ENCODE peak calls at places on chromosomes 4 and X, in five cellular contexts. O is esophagus squamous epithelium, Z is breast epithelium, V is HepG2, Q is H1. S is an unnamed sample.

GRCh38 chr4:15718465-15718864 is 15.6 kb downstream of the BST1 start:
- DNase-seq in O (no peak), Q (no peak), Z (no peak), V (no peak), S (no peak)

GRCh38 chr4:154877110-154877760 is 96.2 kb downstream of the RBM46 start:
- DNase-seq in O (no peak), Q (no peak), V (peak), Z (no peak), S (no peak)

GRCh38 chrX:151030845-151031244 is 47.7 kb downstream of the HMGB3 start:
- DNase-seq in Q (no peak), V (no peak), Z (no peak), O (no peak), S (no peak)

GRCh38 chr4:11635336-11635735 is 206.6 kb upstream of the HS3ST1 start:
- DNase-seq in O (no peak), Q (no peak), V (no peak), Z (no peak), S (no peak)

GRCh38 chr4:139509727-139510410 is 46.1 kb downstream of the SETD7 start:
- DNase-seq in Z (no peak), V (peak), O (no peak), Q (no peak), S (no peak)

GRCh38 chr4:150973626-150974250 is 41.3 kb downstream of the LRBA start:
- DNase-seq in V (peak), O (no peak), Z (no peak), Q (no peak), S (no peak)

GRCh38 chr4:23822181-23822580 is 67.7 kb downstream of the PPARGC1A start:
- DNase-seq in V (no peak), O (no peak), Z (no peak), Q (no peak), S (no peak)

GRCh38 chr4:105139646-105140045 is 7.0 kb upstream of the TET2 start:
- DNase-seq in V (no peak), Q (no peak), Z (no peak), O (no peak), S (no peak)

GRCh38 chr4:109676886-109677285 is 26.4 kb downstream of the CASP6 start:
- DNase-seq in V (no peak), O (no peak), Q (no peak), Z (no peak), S (no peak)

GRCh38 chrX:1903380-1903935 is 288.6 kb downstream of the ASMT start:
- DNase-seq in Z (no peak), O (no peak), V (peak), Q (no peak), S (no peak)

GRCh38 chrX:23389196-23389792 is 54.6 kb downstream of the PTCHD1 start:
- DNase-seq in O (no peak), V (no peak), Q (no peak), Z (no peak), S (no peak)

GRCh38 chr4:2084316-2084715 is 25.2 kb downstream of the NAT8L start:
- DNase-seq in V (no peak), O (no peak), Z (no peak), Q (no peak), S (no peak)

GRCh38 chrX:155148724-155149537 is 67.3 kb upstream of the VBP1 start:
- DNase-seq in Q (no peak), O (no peak), Z (no peak), V (peak), S (no peak)

GRCh38 chrX:17375631-17376380 is 806 bp downstream of the NHS start:
- DNase-seq in O (no peak), Z (no peak), Q (no peak), V (no peak), S (no peak)

GRCh38 chrX:120207009-120207610 is 43.5 kb upstream of the ZBTB33 start:
- DNase-seq in Q (no peak), V (no peak), Z (no peak), O (no peak), S (peak)

GRCh38 chrX:110015915-110016314 is 13.0 kb downstream of the TMEM164 start:
- DNase-seq in Q (no peak), Z (no peak), O (no peak), V (no peak), S (no peak)

DNA sequence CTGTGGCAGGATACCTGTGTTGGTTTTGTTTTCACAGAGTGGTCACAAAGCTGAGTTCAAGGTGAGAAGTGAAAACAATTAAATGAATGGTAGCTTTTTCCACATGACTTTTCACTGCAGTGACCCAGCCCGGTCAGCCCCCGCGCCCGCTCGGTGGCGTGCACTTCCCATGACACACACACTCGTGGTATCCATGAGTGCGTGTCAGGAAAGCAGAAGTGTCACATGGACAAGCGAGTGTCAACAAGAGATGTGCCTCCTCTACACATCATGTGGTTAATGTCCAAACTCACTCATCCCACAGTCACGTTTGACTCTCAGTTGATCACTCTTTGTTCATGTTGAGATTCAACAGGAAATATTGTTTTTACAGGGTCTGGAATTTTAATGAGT is 112.3 kb upstream of the ENPP6 start:
- DNase-seq in Q (no peak), V (no peak), O (peak), Z (peak), S (no peak)
- TF ChIP-seq POLR2A in Q (no peak), V (no peak), O (no peak), Z (no peak), S (no peak)

GRCh38 chrX:83469551-83469950 is 38.5 kb upstream of the POU3F4 start:
- DNase-seq in Z (no peak), V (peak), Q (no peak), O (no peak), S (no peak)
- TF ChIP-seq CTCF in Z (no peak), V (peak), Q (peak), O (no peak), S (no peak)

GRCh38 chr4:72194046-72194445 is 162.2 kb downstream of the NPFFR2 start:
- DNase-seq in V (no peak), Q (no peak), Z (no peak), O (no peak), S (no peak)
- TF ChIP-seq POLR2A in V (no peak), Q (no peak), Z (no peak), O (no peak), S (no peak)

DNA sequence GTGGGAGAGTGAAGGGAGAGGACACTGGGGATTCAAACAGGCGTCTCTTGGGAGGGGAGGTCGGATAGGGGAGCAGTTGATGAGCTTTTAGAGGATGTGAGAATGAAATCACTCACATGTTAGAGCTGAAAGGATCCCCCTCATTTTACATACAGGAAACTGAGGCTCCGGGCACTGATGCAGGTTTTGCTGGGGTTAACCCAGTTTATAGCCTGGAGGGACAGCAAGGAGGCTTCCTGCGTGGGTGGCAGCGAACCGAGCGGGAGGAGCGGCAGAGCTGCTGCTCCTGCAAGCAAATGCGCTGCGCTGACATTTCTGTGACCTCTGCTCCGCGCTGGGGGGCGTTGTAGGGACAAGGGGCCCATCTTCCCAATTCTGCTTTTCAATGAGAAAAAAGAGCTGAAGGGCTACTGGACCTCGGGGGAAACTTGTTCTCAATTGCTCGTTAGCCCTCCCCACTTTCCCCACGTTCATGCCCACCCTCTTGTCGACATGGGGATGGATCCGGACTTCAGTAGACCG is 1.1 kb upstream of the NEUROG2 start:
- DNase-seq in Q (no peak), V (no peak), O (no peak), Z (no peak), S (no peak)
- TF ChIP-seq CTCF in Q (peak), V (no peak), O (no peak), Z (no peak), S (no peak)

DNA sequence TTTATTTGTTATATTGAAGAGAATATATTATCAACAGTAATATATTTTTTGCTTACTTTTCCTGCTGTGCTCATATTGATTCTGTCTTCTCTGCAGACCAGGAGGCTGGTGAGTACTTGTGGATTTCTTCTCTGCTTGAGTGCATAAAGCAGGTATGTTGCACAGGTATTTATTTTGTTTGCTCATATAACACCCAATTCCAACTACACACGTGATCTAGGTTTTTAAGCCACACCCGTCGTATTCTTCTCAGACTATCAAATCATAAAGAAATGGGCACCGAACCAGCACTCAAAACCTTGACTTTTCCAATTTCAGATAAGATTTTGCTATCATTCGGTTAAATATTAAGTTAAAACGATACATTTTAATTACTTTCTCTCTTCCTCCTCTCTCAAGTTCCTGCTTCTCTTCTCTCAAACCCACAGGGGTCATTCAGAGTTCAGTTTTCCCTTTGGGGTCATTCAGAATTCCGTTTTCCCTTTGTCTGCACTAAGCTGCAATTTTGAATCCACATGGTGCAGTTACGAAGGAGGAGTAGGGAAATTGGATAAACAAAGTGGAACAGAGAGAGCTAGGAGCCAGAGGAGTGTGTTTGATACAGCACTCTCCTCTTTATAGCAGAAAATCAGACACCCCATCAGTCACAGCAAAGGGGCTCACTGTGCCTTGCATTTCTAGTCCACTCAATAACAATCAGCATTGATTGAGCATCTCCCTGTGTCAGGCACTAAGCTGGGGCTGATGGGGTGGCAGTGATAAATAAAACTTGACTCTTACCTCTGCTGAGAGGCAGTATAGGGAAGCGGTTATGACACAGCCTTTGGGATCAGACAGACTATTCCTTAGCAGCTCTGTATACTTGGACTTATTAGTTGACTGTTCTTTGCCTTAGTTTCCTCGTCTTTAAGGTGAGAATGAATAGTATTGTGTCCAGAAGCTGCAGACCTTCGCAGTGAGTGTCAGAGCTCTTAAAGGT is at the start of gene ADH1C:
- DNase-seq in Q (no peak), Z (no peak), O (no peak), V (no peak), S (no peak)
- TF ChIP-seq POLR2A in Q (no peak), Z (no peak), O (no peak), V (no peak), S (no peak)

DNA sequence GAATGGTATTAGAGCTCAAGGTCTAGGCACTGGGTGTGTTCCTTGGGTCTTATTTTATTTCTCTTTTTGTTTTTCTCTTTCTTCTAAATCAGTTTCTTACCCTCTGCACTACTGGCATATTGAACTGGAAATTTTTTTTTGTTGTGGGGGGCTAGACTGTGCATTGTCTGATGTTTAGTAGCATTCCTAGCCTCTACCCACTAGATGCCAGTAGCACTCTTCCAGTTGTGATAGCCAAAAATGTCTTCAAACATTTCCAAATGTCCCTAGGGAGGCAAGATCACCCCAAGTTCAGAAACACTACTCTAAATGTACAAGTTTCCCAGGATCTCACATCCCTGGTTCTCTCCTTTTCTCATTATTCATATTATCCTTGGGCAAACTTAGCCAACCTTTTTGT is 69.8 kb upstream of the AMOT start:
- DNase-seq in V (no peak), Z (no peak), Q (no peak), O (no peak), S (no peak)
- TF ChIP-seq CTCF in V (no peak), Z (no peak), Q (no peak), O (no peak), S (no peak)

DNA sequence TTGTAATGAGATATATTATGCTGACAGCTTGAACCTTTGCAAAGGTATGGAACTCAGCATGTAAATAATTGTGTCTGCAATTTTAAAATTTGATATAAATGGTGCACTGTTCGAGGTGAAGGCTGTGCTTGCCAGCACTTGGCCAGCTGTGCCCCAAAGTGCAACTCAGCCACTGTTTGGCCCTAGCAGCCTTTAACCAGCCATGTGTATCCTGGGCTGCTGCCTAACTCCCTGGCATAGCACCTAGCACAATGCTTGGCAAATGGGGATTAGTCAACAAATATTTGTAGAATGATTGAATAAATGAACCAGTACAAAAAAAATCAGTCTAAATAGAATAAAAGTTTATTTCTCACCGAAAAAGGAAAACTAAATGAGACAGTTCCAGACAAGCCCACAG is 83.8 kb upstream of the ZIC3 start:
- DNase-seq in V (no peak), Q (no peak), Z (no peak), O (no peak), S (no peak)
- TF ChIP-seq POLR2A in V (no peak), Q (no peak), Z (no peak), O (no peak), S (no peak)

DNA sequence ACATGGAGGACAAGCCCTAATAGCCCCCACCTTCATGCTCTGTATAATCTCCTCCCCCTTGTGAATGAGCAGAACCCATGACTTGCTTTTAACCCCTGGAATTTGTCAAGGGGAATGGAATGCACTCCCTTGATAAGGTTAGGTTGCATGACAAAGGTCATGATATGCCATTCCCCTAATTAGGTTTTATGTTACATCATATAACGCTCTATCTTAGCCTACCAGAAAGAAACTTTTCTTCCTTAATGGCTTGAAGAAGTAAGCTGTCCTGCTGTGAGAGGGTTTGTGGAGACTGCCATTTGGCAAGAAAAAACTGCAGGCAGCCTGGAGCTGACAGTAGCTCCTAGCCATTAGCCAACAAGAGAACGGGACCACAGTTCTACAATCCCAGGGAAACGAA is 399.8 kb upstream of the MAD2L1 start:
- DNase-seq in O (no peak), Z (no peak), V (no peak), Q (peak), S (no peak)
- TF ChIP-seq CTCF in O (no peak), Z (no peak), V (no peak), Q (no peak), S (no peak)

DNA sequence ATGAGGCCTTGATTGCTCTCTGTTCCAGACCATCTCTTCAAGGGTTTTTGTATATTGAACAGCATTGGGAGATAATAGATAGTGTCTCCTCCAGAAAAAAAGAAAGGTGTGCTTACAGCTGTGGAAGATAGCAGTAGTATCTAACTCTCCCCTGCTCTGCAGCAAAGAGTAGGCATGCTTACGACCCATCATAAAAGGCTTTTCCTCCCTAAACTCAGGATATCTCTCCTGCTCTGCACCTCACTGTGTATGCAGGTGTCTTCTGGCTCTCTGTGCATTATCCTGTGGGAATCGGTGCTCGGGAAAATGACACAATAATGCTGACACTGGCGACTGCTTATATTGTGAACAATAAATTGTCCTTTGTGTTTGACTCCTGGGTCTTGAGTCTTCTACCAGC is 216.0 kb downstream of the RAB28 start:
- DNase-seq in O (no peak), Z (no peak), Q (no peak), V (no peak), S (no peak)
- TF ChIP-seq POLR2A in O (no peak), Z (no peak), Q (no peak), V (no peak), S (no peak)

GRCh38 chrX:81120936-81121351 is 80.8 kb downstream of the HMGN5 start:
- DNase-seq in V (peak), Z (peak), Q (no peak), O (no peak), S (no peak)
- TF ChIP-seq CTCF in V (peak), Z (no peak), Q (peak), O (peak), S (no peak)

S was measured in vagina.